ENCODE peak calls at places on chromosomes 16 and 17, in five cellular contexts. B is A549, W is SK-N-SH, Z is IMR-90, L is HepG2. O is an unnamed sample.

GRCh38 chr16:88669986-88670385 is 7.1 kb upstream of the MVD start:
- DNase-seq in L (no peak), B (no peak), W (no peak), Z (no peak), O (no peak)

GRCh38 chr17:4583206-4583605 is 1.1 kb upstream of the SMTNL2 start:
- DNase-seq in W (no peak), B (no peak), Z (no peak), L (no peak), O (no peak)

GRCh38 chr16:67481561-67482259 is 753 bp upstream of the ATP6V0D1 start:
- DNase-seq in L (peak; percentile 65), W (peak; percentile 47), Z (peak; percentile 43), B (no peak), O (no peak)

GRCh38 chr16:35570946-35571345 is 2111.5 kb downstream of the TP53TG3F start:
- DNase-seq in W (no peak), B (no peak), L (no peak), Z (no peak), O (no peak)

GRCh38 chr17:77872714-77873517 is 85.6 kb upstream of the TNRC6C start:
- DNase-seq in Z (no peak), B (no peak), W (peak; percentile 82), L (no peak), O (no peak)

GRCh38 chr16:12499032-12499735 is 304.5 kb downstream of the CPPED1 start:
- DNase-seq in L (no peak), Z (no peak), W (no peak), B (no peak), O (no peak)

GRCh38 chr17:51818777-51819176 is 339.7 kb downstream of the CA10 start:
- DNase-seq in W (no peak), Z (no peak), B (no peak), L (no peak), O (no peak)

GRCh38 chr17:75652934-75653549 is 13.9 kb downstream of the RECQL5 start:
- DNase-seq in B (peak; percentile 58), Z (peak; percentile 27), L (peak; percentile 59), W (peak; percentile 85), O (peak; percentile 66)

GRCh38 chr17:82787081-82787848 is 35.4 kb downstream of the TBCD start:
- DNase-seq in L (no peak), Z (no peak), B (no peak), W (no peak), O (no peak)

GRCh38 chr17:49597928-49598655 is 22.4 kb downstream of the NXPH3 start:
- DNase-seq in Z (peak; percentile 41), L (peak; percentile 23), W (no peak), B (no peak), O (no peak)

GRCh38 chr17:9529033-9529748 is 46.4 kb downstream of the STX8 start:
- DNase-seq in B (peak; percentile 55), L (peak; percentile 7), Z (peak; percentile 56), W (peak; percentile 41), O (peak; percentile 18)

GRCh38 chr16:88681709-88682451 is 4.4 kb downstream of the SNAI3 start:
- DNase-seq in B (no peak), Z (peak; percentile 15), L (no peak), W (peak; percentile 37), O (no peak)

GRCh38 chr16:65125871-65126270 is 4.0 kb upstream of the CDH11 start:
- DNase-seq in B (peak; percentile 29), Z (peak; percentile 47), W (no peak), L (no peak), O (no peak)

GRCh38 chr16:68995011-68995504 is 110.4 kb upstream of the HAS3 start:
- DNase-seq in Z (peak; percentile 58), B (peak; percentile 84), L (peak; percentile 78), W (peak; percentile 19), O (peak; percentile 39)

GRCh38 chr16:49701867-49702494 is 153.9 kb downstream of the ZNF423 start:
- DNase-seq in B (no peak), L (no peak), W (no peak), Z (no peak), O (no peak)

GRCh38 chr17:40327735-40328385 is 18.9 kb downstream of the RARA start:
- DNase-seq in L (no peak), B (no peak), Z (no peak), W (no peak), O (no peak)

GRCh38 chr17:4476512-4477070 is 22.1 kb upstream of the SPNS2 start:
- DNase-seq in B (no peak), L (no peak), W (no peak), Z (no peak), O (no peak)

GRCh38 chr16:89422527-89422904 is 67.8 kb downstream of the ANKRD11 start:
- DNase-seq in B (no peak), L (no peak), Z (peak; percentile 59), W (no peak), O (no peak)

GRCh38 chr16:67719778-67720144 is 645 bp upstream of the GFOD2 start:
- DNase-seq in Z (peak; percentile 63), W (peak; percentile 52), L (peak; percentile 48), B (peak; percentile 21), O (peak; percentile 72)

GRCh38 chr17:74259667-74260524 is 14.1 kb upstream of the DNAI2 start:
- DNase-seq in Z (no peak), W (peak; percentile 56), B (no peak), L (no peak), O (no peak)

GRCh38 chr17:44557653-44558285 is 485 bp downstream of the FZD2 start:
- DNase-seq in B (peak; percentile 64), W (peak; percentile 79), Z (peak; percentile 72), L (no peak), O (no peak)

GRCh38 chr16:11136600-11136999 is 119.4 kb downstream of the SOCS1 start:
- DNase-seq in L (no peak), W (peak; percentile 89), Z (no peak), B (no peak), O (no peak)

GRCh38 chr17:48294989-48295892 is 134.8 kb downstream of the SKAP1 start:
- DNase-seq in W (no peak), Z (no peak), L (no peak), B (peak; percentile 35), O (peak; percentile 41)

GRCh38 chr16:85936761-85937343 is 37.9 kb downstream of the IRF8 start:
- DNase-seq in L (no peak), Z (no peak), B (no peak), W (no peak), O (no peak)

GRCh38 chr16:71867934-71868333 is 16.0 kb downstream of the ZNF821 start:
- DNase-seq in B (no peak), L (peak; percentile 21), Z (no peak), W (no peak), O (no peak)
- TF ChIP-seq RFX5 in B (no peak), L (no peak), Z (no peak), W (no peak), O (no peak)

GRCh38 chr17:41802961-41803682 is 8.6 kb downstream of the P3H4 start:
- DNase-seq in W (no peak), Z (no peak), B (no peak), L (no peak), O (no peak)
- H3K4me2 ChIP-seq in W (no peak overlapping the region), Z (no peak overlapping the region), B (no peak overlapping the region), L (no peak overlapping the region), O (no peak overlapping the region)

DNA sequence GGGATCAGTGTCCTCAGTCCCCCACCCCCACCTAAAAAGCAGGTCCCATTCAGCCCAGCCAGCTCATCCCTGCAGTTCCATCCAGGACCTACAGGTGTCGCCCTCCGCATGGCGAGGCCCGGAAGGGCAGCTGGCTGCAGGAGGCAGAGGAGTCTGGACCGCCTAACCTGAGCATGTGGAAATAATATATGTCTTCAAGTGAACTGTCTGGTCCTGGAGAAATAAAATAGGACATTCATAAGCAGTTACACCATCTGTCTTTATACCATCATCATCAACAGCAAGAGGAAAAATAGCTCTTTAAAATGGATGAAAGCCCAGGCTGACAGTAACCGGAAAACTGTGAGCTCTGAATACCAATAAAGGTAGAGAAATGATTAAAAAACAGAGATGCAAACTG is 215.3 kb downstream of the ZFHX3 start:
- DNase-seq in B (peak; percentile 71), Z (peak; percentile 70), W (peak; percentile 84), L (peak; percentile 55), O (peak; percentile 90)
- TF ChIP-seq RFX5 in B (no peak), Z (no peak), W (no peak), L (no peak), O (no peak)

DNA sequence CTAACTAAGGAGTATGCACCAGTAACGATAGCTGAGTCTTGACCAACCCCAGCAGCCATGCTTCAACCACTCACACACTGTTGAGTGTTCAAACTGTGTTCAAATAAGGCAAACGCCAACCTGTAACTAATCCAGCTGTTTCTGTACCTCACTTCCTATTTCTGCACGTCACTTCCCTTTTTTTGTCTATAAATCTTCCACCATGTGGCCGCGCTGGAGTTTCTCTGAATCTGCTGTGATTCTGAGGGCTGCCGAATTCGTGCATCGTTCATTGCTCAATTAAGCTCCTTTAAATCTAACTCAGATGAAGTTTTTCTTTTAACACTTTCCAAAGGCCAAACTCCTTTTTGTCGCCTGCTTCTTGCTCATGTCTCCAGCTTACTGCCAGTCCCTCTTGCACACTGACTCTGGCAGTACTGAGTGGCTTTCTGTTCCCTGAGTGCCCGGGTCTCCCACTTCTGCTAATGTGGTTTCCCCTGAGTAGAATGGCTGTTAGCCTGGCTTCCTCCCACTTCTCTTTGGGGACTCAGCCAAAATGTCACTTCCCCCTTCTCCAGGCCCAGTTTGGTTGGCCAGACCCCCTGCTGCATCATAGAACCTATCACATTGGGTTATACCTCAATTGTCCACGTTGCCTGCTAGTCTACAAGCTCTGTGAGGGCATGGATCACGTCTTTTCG is 304.2 kb downstream of the HS3ST3B1 start:
- DNase-seq in W (no peak), Z (no peak), L (no peak), B (no peak), O (no peak)
- H3K4me2 ChIP-seq in W (no peak overlapping the region), Z (no peak overlapping the region), L (no peak overlapping the region), B (no peak overlapping the region), O (no peak overlapping the region)

DNA sequence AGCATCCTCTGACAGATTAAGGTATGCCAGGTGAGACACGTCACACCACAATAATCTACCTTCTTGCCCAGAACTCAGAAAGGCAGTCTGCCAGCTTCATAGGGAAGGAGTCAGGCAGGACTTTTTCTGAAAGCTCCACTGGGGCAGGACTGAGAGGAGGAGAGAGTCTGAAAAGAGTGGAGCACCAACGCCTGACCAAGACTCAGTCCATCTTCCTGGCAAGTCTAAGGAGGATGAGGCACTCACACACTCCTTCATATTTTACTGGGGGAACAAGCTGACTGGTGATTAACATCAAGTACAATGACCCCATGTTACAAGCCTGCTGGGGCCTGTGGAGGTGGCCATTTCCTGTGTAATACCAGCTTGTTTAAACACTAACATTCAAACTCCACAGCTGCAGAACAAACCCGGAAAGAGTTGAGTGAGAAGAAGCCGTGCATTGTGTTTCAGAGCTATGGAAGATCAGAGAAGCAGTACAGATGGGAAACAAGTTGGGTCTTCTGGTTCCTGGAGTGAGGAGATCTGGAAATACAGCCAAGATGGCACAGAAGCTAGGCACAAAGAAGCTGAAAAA is 122.4 kb downstream of the HIC1 start:
- DNase-seq in L (peak; percentile 80), B (no peak), W (no peak), Z (peak; percentile 83), O (no peak)
- TF ChIP-seq RFX5 in L (no peak), B (no peak), W (no peak), Z (no peak), O (no peak)

DNA sequence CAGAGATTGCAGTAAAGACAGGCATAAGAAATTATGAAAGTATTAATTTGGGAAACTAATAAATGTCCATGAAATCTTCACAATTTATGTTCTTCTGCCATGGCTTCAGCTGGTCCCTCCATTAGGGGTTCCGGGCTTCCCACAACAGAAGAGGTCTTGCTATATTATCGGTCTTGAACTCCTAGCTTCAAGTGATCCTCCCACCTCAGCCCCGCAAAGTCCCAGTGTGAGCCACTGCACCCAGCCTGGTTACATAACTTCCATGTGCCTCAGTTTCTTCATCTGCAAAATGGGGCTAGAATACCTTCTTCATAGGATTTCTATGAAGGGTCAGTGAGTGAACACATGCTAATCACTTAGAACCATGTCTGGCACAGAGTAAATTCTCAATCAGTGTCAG is 13.5 kb upstream of the ITGAM start:
- DNase-seq in L (no peak), Z (no peak), B (no peak), W (no peak), O (no peak)
- H3K4me2 ChIP-seq in L (no peak overlapping the region), Z (no peak overlapping the region), B (no peak overlapping the region), W (no peak overlapping the region), O (no peak overlapping the region)